ENCODE peak calls at places on chromosomes 5 and 9, in eight cellular contexts. T, Y, H, Z, G, F, I and O are unnamed samples.

GRCh38 chr5:1118738-1119137 is 6.9 kb upstream of the SLC12A7 start:
- DNase-seq in F (peak; percentile 73), Z (no peak), H (no peak), Y (no peak), G (no peak), I (no peak), T (no peak), O (peak; percentile 77)

GRCh38 chr5:163724305-163724704 is 218.9 kb downstream of the MAT2B start:
- DNase-seq in Z (no peak), Y (no peak), I (no peak), T (no peak), G (no peak), H (no peak), F (no peak), O (no peak)

GRCh38 chr5:120053841-120054240 is 410.3 kb upstream of the PRR16 start:
- DNase-seq in I (no peak), H (no peak), T (no peak), Z (no peak), F (no peak), G (no peak), Y (no peak), O (no peak)

GRCh38 chr9:92506184-92506857 is 24.0 kb upstream of the ASPN start:
- DNase-seq in Y (peak; percentile 49), T (peak; percentile 71), Z (peak; percentile 72), I (no peak), F (no peak), H (no peak), G (no peak), O (no peak)

GRCh38 chr9:27519466-27520465 is 4.3 kb upstream of the IFNK start:
- DNase-seq in I (no peak), Z (no peak), G (no peak), F (no peak), Y (no peak), H (no peak), T (no peak), O (no peak)

GRCh38 chr5:127305486-127305885 is 14.9 kb downstream of the MEGF10 start:
- DNase-seq in I (no peak), H (no peak), G (no peak), F (no peak), Z (no peak), T (no peak), Y (no peak), O (no peak)

GRCh38 chr9:132410642-132411041 is 631 bp downstream of the CFAP77 start:
- DNase-seq in Z (no peak), G (peak; percentile 46), T (no peak), Y (no peak), F (no peak), I (no peak), H (no peak), O (no peak)

GRCh38 chr9:86096382-86096781 is 3.0 kb downstream of the GOLM1 start:
- DNase-seq in I (no peak), Y (no peak), G (no peak), F (no peak), Z (no peak), T (no peak), H (no peak), O (no peak)

GRCh38 chr5:153523196-153523595 is 32.7 kb downstream of the GRIA1 start:
- DNase-seq in I (no peak), F (no peak), G (no peak), H (no peak), T (no peak), Y (no peak), Z (no peak), O (no peak)
- H3K27ac ChIP-seq in I (no peak overlapping the region), F (no peak overlapping the region), G (no peak overlapping the region), H (peak overlapping the region; percentile 8), T (no peak overlapping the region), Y (no peak overlapping the region), Z (peak overlapping the region; percentile 15), O (no peak overlapping the region)

DNA sequence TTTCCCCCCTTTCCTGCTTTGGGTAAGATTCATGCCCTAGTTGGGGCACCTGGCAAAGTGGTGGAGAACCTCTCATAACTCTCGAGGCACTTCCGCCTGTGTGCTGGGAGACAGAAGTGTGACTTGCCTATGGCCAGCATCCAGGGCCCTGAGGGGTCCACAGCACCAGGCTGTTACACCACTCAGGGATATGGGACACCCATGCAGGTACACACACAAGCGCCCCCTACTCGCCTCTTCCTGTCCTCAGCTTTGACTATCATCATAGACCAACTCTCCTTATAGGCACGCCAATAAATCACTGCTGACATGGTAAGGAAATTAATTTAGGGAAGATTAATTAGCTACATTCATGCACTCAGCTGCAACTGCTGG is 45.4 kb downstream of the SHB start:
- DNase-seq in T (no peak), I (peak; percentile 61), G (no peak), H (no peak), Y (no peak), Z (no peak), F (no peak), O (no peak)
- H3K4me1 ChIP-seq in T (peaks cover 96% of the 10 kb centered on the region), I (peaks cover 79% of the 10 kb centered on the region), G (no peaks in the 10 kb centered on the region), H (peaks cover 89% of the 10 kb centered on the region), Y (peaks cover 76% of the 10 kb centered on the region), Z (peaks cover 10% of the 10 kb centered on the region), F (peaks cover 70% of the 10 kb centered on the region), O (peaks cover 46% of the 10 kb centered on the region)

GRCh38 chr5:135993248-135993893 is 35.4 kb upstream of the TGFBI start:
- DNase-seq in Z (no peak), F (no peak), T (no peak), Y (no peak), G (no peak), I (no peak), H (no peak), O (no peak)
- H3K27ac ChIP-seq in Z (peak overlapping the region; percentile 12), F (peak overlapping the region; percentile 81), T (peak overlapping the region; percentile 54), Y (no peak overlapping the region), G (no peak overlapping the region), I (no peak overlapping the region), H (no peak overlapping the region), O (no peak overlapping the region)

GRCh38 chr5:73525606-73526005 is 27.4 kb downstream of the BTF3 start:
- DNase-seq in F (no peak), T (no peak), H (no peak), Y (no peak), Z (no peak), I (no peak), G (no peak), O (no peak)
- H3K4me1 ChIP-seq in F (no peaks in the 10 kb centered on the region), T (no peaks in the 10 kb centered on the region), H (no peaks in the 10 kb centered on the region), Y (no peaks in the 10 kb centered on the region), Z (no peaks in the 10 kb centered on the region), I (no peaks in the 10 kb centered on the region), G (no peaks in the 10 kb centered on the region), O (no peaks in the 10 kb centered on the region)

GRCh38 chr5:142571351-142571750 is 114.5 kb downstream of the FGF1 start:
- DNase-seq in H (no peak), G (no peak), Y (no peak), Z (no peak), T (no peak), F (no peak), I (no peak), O (no peak)

GRCh38 chr5:142568271-142568995 is 117.5 kb downstream of the FGF1 start:
- DNase-seq in G (no peak), Z (peak; percentile 23), Y (peak; percentile 18), I (no peak), F (no peak), H (no peak), T (no peak), O (no peak)

GRCh38 chr5:142568996-142569335 is 116.9 kb downstream of the FGF1 start:
- DNase-seq in T (no peak), Y (no peak), I (no peak), F (no peak), G (no peak), H (no peak), Z (no peak), O (no peak)

GRCh38 chr5:142571921-142572320 is 114.0 kb downstream of the FGF1 start:
- DNase-seq in H (no peak), F (no peak), Z (no peak), Y (no peak), T (no peak), G (no peak), I (no peak), O (no peak)

DNA sequence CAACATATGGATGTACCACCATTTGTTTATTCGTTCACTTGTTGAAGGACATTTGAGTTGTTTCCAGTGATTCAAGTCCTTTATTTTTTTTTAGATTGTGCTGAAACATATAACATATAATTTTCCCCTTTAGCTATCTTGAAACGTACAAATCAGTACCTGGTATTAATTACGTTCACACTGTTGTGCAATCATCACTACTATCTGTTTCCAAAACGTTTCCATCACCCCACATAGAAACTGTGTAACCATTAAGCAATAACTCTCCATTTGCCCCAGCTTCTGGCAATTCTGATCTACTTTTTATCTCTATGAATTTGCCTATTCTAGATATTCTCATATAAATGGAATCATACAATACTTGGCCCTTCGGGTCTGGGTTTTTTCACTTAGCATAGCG is 116.0 kb downstream of the FGF1 start:
- DNase-seq in H (no peak), Y (no peak), I (no peak), T (no peak), F (no peak), G (no peak), Z (no peak), O (no peak)
- H3K27ac ChIP-seq in H (no peak overlapping the region), Y (no peak overlapping the region), I (no peak overlapping the region), T (no peak overlapping the region), F (no peak overlapping the region), G (no peak overlapping the region), Z (peak overlapping the region; percentile 90), O (no peak overlapping the region)